ENCODE peak calls at places on chromosomes 11 and 22, in seven cellular contexts. W, V, X, B, N, Z and T are unnamed samples.

GRCh38 chr11:118634435-118635236 is 27.2 kb downstream of the PHLDB1 start:
- DNase-seq in W (peak), V (peak), X (peak), B (peak), N (peak), Z (no peak), T (peak)

GRCh38 chr11:33307984-33308383 is 50.8 kb downstream of the HIPK3 start:
- DNase-seq in W (no peak), V (no peak), X (no peak), B (no peak), N (no peak), Z (no peak), T (no peak)

GRCh38 chr11:115362997-115363396 is 141.2 kb downstream of the CADM1 start:
- DNase-seq in W (no peak), V (no peak), X (no peak), B (no peak), N (no peak), Z (no peak), T (no peak)

GRCh38 chr22:50271519-50271970 is 1.4 kb upstream of the MAPK11 start:
- DNase-seq in W (peak), V (peak), X (peak), B (peak), N (no peak), Z (peak), T (peak)

GRCh38 chr11:9565822-9566560 is 7.5 kb upstream of the WEE1 start:
- DNase-seq in W (peak), V (peak), X (peak), B (peak), N (peak), Z (peak), T (peak)

GRCh38 chr11:19954899-19955298 is 205.4 kb downstream of the DBX1 start:
- DNase-seq in W (no peak), V (no peak), X (peak), B (no peak), N (no peak), Z (no peak), T (peak)

GRCh38 chr22:27650985-27651384 is 150.6 kb downstream of the MN1 start:
- DNase-seq in W (no peak), V (no peak), X (no peak), B (peak), N (no peak), Z (no peak), T (no peak)

GRCh38 chr11:45543808-45544422 is 121.5 kb downstream of the CHST1 start:
- DNase-seq in W (no peak), V (no peak), X (peak), B (no peak), N (no peak), Z (no peak), T (peak)

GRCh38 chr11:57402188-57403066 is 12.0 kb upstream of the PRG2 start:
- DNase-seq in W (no peak), V (peak), X (no peak), B (no peak), N (no peak), Z (peak), T (no peak)

GRCh38 chr22:49608228-49608627 is 219.4 kb downstream of the BRD1 start:
- DNase-seq in W (no peak), V (no peak), X (no peak), B (no peak), N (no peak), Z (no peak), T (no peak)

GRCh38 chr11:8025816-8026215 is 38.7 kb downstream of the EIF3F start:
- DNase-seq in W (no peak), V (peak), X (peak), B (peak), N (no peak), Z (no peak), T (peak)

GRCh38 chr22:20014526-20015186 is 2.0 kb downstream of the ARVCF start:
- DNase-seq in W (no peak), V (no peak), X (no peak), B (peak), N (no peak), Z (no peak), T (no peak)
- H3K4me3 ChIP-seq in W (no peak), V (no peak), X (no peak), B (no peak), N (no peak), Z (no peak), T (no peak)

GRCh38 chr11:95231126-95231880 is at the start of gene SESN3:
- DNase-seq in W (peak), V (peak), X (peak), B (peak), N (peak), Z (peak), T (peak)
- TF ChIP-seq CTCF in W (no peak), V (peak), X (peak), B (no peak), N (no peak), Z (no peak), T (no peak)

GRCh38 chr11:911890-912219 is 1.2 kb upstream of the CHID1 start:
- DNase-seq in W (no peak), V (no peak), X (no peak), B (no peak), N (no peak), Z (peak), T (no peak)

GRCh38 chr11:911031-911889 is 650 bp upstream of the CHID1 start:
- DNase-seq in W (peak), V (peak), X (peak), B (peak), N (no peak), Z (peak), T (peak)

GRCh38 chr11:909406-909805 is 1.2 kb downstream of the CHID1 start:
- DNase-seq in W (no peak), V (no peak), X (no peak), B (no peak), N (no peak), Z (no peak), T (no peak)

GRCh38 chr11:910044-910588 is 494 bp downstream of the CHID1 start:
- DNase-seq in W (no peak), V (no peak), X (no peak), B (peak), N (no peak), Z (no peak), T (no peak)

GRCh38 chr11:910589-911030 is at the start of gene CHID1:
- DNase-seq in W (peak), V (peak), X (peak), B (peak), N (peak), Z (peak), T (peak)
- H3K4me3 ChIP-seq in W (peak), V (peak), X (peak), B (peak), N (peak), Z (peak), T (peak)

GRCh38 chr22:22683668-22684361 is 39.4 kb downstream of the GGTLC2 start:
- DNase-seq in W (no peak), V (no peak), X (no peak), B (no peak), N (no peak), Z (no peak), T (no peak)
- TF ChIP-seq CTCF in W (no peak), V (no peak), X (no peak), B (no peak), N (no peak), Z (no peak), T (no peak)